ENCODE peak calls at places on chromosomes 7 and 10, in five cellular contexts. One of them, this sample, is unnamed.

GRCh38 chr10:59808896-59809643 is 55.8 kb upstream of the MRLN start:
- DNase-seq in NCI-H748 treated with DMSO at 0.1 percent for 48 hours: peak; percentile 5
- DNase-seq in central memory CD4-positive, alpha-beta T cell: no peak
- DNase-seq in NCI-H2171 treated with DMSO at 0.1 percent for 48 hours: peak; percentile 42
- DNase-seq in HFF-Myc: peak; percentile 22
- DNase-seq in this sample: no peak

GRCh38 chr7:768881-769504 is 41.9 kb upstream of the PRKAR1B start:
- DNase-seq in NCI-H748 treated with DMSO at 0.1 percent for 48 hours: no peak
- DNase-seq in central memory CD4-positive, alpha-beta T cell: no peak
- DNase-seq in NCI-H2171 treated with DMSO at 0.1 percent for 48 hours: peak; percentile 71
- DNase-seq in HFF-Myc: no peak
- DNase-seq in this sample: no peak

GRCh38 chr7:44959433-44959951 is 19.3 kb downstream of the MYO1G start:
- DNase-seq in NCI-H748 treated with DMSO at 0.1 percent for 48 hours: no peak
- DNase-seq in central memory CD4-positive, alpha-beta T cell: peak; percentile 78
- DNase-seq in NCI-H2171 treated with DMSO at 0.1 percent for 48 hours: no peak
- DNase-seq in HFF-Myc: no peak
- DNase-seq in this sample: no peak

GRCh38 chr10:62735464-62736188 is 68.9 kb upstream of the ADO start:
- DNase-seq in NCI-H748 treated with DMSO at 0.1 percent for 48 hours: no peak
- DNase-seq in central memory CD4-positive, alpha-beta T cell: no peak
- DNase-seq in NCI-H2171 treated with DMSO at 0.1 percent for 48 hours: no peak
- DNase-seq in HFF-Myc: peak; percentile 37
- DNase-seq in this sample: no peak

GRCh38 chr7:157347217-157347904 is 10.6 kb downstream of the DNAJB6 start:
- DNase-seq in NCI-H748 treated with DMSO at 0.1 percent for 48 hours: no peak
- DNase-seq in central memory CD4-positive, alpha-beta T cell: no peak
- DNase-seq in NCI-H2171 treated with DMSO at 0.1 percent for 48 hours: no peak
- DNase-seq in HFF-Myc: no peak
- DNase-seq in this sample: peak; percentile 37

GRCh38 chr7:140672382-140673062 is at the start of gene ADCK2:
- DNase-seq in NCI-H748 treated with DMSO at 0.1 percent for 48 hours: no peak
- DNase-seq in central memory CD4-positive, alpha-beta T cell: no peak
- DNase-seq in NCI-H2171 treated with DMSO at 0.1 percent for 48 hours: peak; percentile 59
- DNase-seq in HFF-Myc: no peak
- DNase-seq in this sample: no peak

GRCh38 chr7:26603631-26604030 is 260.8 kb downstream of the SKAP2 start:
- DNase-seq in NCI-H748 treated with DMSO at 0.1 percent for 48 hours: no peak
- DNase-seq in central memory CD4-positive, alpha-beta T cell: no peak
- DNase-seq in NCI-H2171 treated with DMSO at 0.1 percent for 48 hours: no peak
- DNase-seq in HFF-Myc: no peak
- DNase-seq in this sample: no peak

GRCh38 chr7:96236198-96237039 is 85.5 kb downstream of the SLC25A13 start:
- DNase-seq in NCI-H748 treated with DMSO at 0.1 percent for 48 hours: no peak
- DNase-seq in central memory CD4-positive, alpha-beta T cell: no peak
- DNase-seq in NCI-H2171 treated with DMSO at 0.1 percent for 48 hours: peak; percentile 91
- DNase-seq in HFF-Myc: peak; percentile 83
- DNase-seq in this sample: peak; percentile 33